ENCODE peak calls at places on chromosomes 5 and 9, in nine cellular contexts. C, V, Z, Q, H, F, J, N and E are unnamed samples.

GRCh38 chr5:17330386-17330785 is 113.0 kb downstream of the BASP1 start:
- DNase-seq in C (no peak), V (no peak), Z (no peak), Q (no peak), H (no peak), F (no peak), J (no peak), N (no peak), E (no peak)

GRCh38 chr5:135745897-135746500 is 88.5 kb upstream of the SLC25A48 start:
- DNase-seq in C (no peak), V (no peak), Z (no peak), Q (no peak), H (no peak), F (no peak), J (no peak), N (no peak), E (no peak)

GRCh38 chr9:93354451-93354850 is 97.0 kb upstream of the FAM120A start:
- DNase-seq in C (peak; percentile 18), V (no peak), Z (no peak), Q (no peak), H (no peak), F (no peak), J (no peak), N (peak; percentile 28), E (peak; percentile 19)

GRCh38 chr9:110148868-110149267 is 59.1 kb downstream of the C9orf152 start:
- DNase-seq in C (peak; percentile 51), V (no peak), Z (no peak), Q (no peak), H (no peak), F (peak; percentile 22), J (no peak), N (no peak), E (no peak)

GRCh38 chr9:97293207-97293721 is 14.2 kb upstream of the CCDC180 start:
- DNase-seq in C (peak; percentile 57), V (peak; percentile 65), Z (peak; percentile 60), Q (no peak), H (no peak), F (peak; percentile 41), J (no peak), N (no peak), E (no peak)

GRCh38 chr9:107992269-107992668 is 502.7 kb upstream of the KLF4 start:
- DNase-seq in C (no peak), V (no peak), Z (no peak), Q (no peak), H (no peak), F (no peak), J (peak; percentile 58), N (no peak), E (no peak)

GRCh38 chr9:35859995-35860348 is 10.2 kb downstream of the OR13J1 start:
- DNase-seq in C (no peak), V (no peak), Z (no peak), Q (no peak), H (no peak), F (no peak), J (no peak), N (no peak), E (no peak)

GRCh38 chr9:99239341-99240055 is 17.4 kb downstream of the SEC61B start:
- DNase-seq in C (peak; percentile 77), V (no peak), Z (no peak), Q (no peak), H (no peak), F (peak; percentile 10), J (no peak), N (no peak), E (no peak)

GRCh38 chr5:79069488-79070001 is at the start of the genes BHMT2 and DMGDH:
- DNase-seq in C (peak; percentile 10), V (peak; percentile 34), Z (peak; percentile 89), Q (no peak), H (no peak), F (peak; percentile 13), J (peak; percentile 47), N (no peak), E (no peak)

GRCh38 chr5:86917117-86917579 is 299.4 kb downstream of the COX7C start:
- DNase-seq in C (peak; percentile 52), V (no peak), Z (no peak), Q (peak; percentile 72), H (no peak), F (peak; percentile 20), J (peak; percentile 17), N (no peak), E (peak; percentile 4)

GRCh38 chr9:114413909-114414308 is 26.1 kb upstream of the AKNA start:
- DNase-seq in C (peak; percentile 64), V (no peak), Z (no peak), Q (no peak), H (no peak), F (peak; percentile 76), J (no peak), N (no peak), E (no peak)

GRCh38 chr5:112657804-112658203 is 79.9 kb upstream of the APC start:
- DNase-seq in C (no peak), V (no peak), Z (no peak), Q (no peak), H (no peak), F (no peak), J (no peak), N (no peak), E (no peak)

GRCh38 chr9:115969096-115969495 is 184.5 kb upstream of the PAPPA start:
- DNase-seq in C (peak; percentile 59), V (no peak), Z (no peak), Q (no peak), H (no peak), F (no peak), J (no peak), N (no peak), E (peak; percentile 20)

GRCh38 chr5:140336388-140336787 is 10.0 kb downstream of the HBEGF start:
- DNase-seq in C (no peak), V (peak; percentile 37), Z (peak; percentile 93), Q (no peak), H (no peak), F (no peak), J (no peak), N (no peak), E (no peak)

GRCh38 chr5:76372320-76373054 is 30.6 kb upstream of the IQGAP2 start:
- DNase-seq in C (peak; percentile 85), V (no peak), Z (no peak), Q (no peak), H (peak; percentile 79), F (peak; percentile 93), J (peak; percentile 70), N (peak; percentile 88), E (peak; percentile 44)

GRCh38 chr5:53355316-53355715 is 125.1 kb upstream of the FST start:
- DNase-seq in C (no peak), V (no peak), Z (no peak), Q (no peak), H (no peak), F (no peak), J (no peak), N (no peak), E (no peak)

GRCh38 chr5:69001605-69002004 is 92.2 kb upstream of the SLC30A5 start:
- DNase-seq in C (no peak), V (no peak), Z (no peak), Q (no peak), H (no peak), F (no peak), J (no peak), N (no peak), E (no peak)

GRCh38 chr9:133396952-133397351 is 20.8 kb downstream of the STKLD1 start:
- DNase-seq in C (peak; percentile 15), V (no peak), Z (no peak), Q (peak; percentile 72), H (no peak), F (peak; percentile 6), J (peak; percentile 57), N (no peak), E (no peak)

GRCh38 chr5:77087484-77088291 is 603 bp upstream of the ZBED3 start:
- DNase-seq in C (no peak), V (peak; percentile 28), Z (peak; percentile 78), Q (peak; percentile 4), H (no peak), F (no peak), J (peak; percentile 40), N (no peak), E (no peak)

GRCh38 chr5:116651653-116652052 is 77.0 kb upstream of the SEMA6A start:
- DNase-seq in C (no peak), V (no peak), Z (no peak), Q (no peak), H (no peak), F (no peak), J (no peak), N (no peak), E (no peak)

GRCh38 chr9:18297532-18297872 is 176.5 kb upstream of the ADAMTSL1 start:
- DNase-seq in C (no peak), V (no peak), Z (no peak), Q (peak; percentile 58), H (no peak), F (no peak), J (peak; percentile 16), N (no peak), E (no peak)
- TF ChIP-seq CTCF in C (peak; percentile 48), V (no peak), Z (no peak), Q (peak; percentile 54), H (no peak), F (peak; percentile 70), J (peak; percentile 48), N (peak; percentile 21), E (peak; percentile 26)

GRCh38 chr5:93596676-93597441 is 13.8 kb downstream of the NR2F1 start:
- DNase-seq in C (no peak), V (no peak), Z (peak; percentile 66), Q (peak; percentile 71), H (no peak), F (no peak), J (peak; percentile 81), N (peak; percentile 51), E (no peak)
- H3K4me3 ChIP-seq in C (no peak overlapping the region), V (peak overlapping the region; percentile 19), Z (no peak overlapping the region), Q (peak overlapping the region; percentile 36), H (no peak overlapping the region), F (no peak overlapping the region), J (no peak overlapping the region), N (no peak overlapping the region), E (no peak overlapping the region)

GRCh38 chr9:86792136-86792535 is 155.2 kb downstream of the GAS1 start:
- DNase-seq in C (no peak), V (no peak), Z (no peak), Q (no peak), H (no peak), F (no peak), J (no peak), N (peak; percentile 38), E (peak; percentile 26)
- TF ChIP-seq CTCF in C (no peak), V (no peak), Z (no peak), Q (no peak), H (no peak), F (no peak), J (no peak), N (no peak), E (no peak)

GRCh38 chr5:176391999-176392398 is 3.4 kb downstream of the HIGD2A start:
- DNase-seq in C (no peak), V (no peak), Z (no peak), Q (no peak), H (no peak), F (no peak), J (peak; percentile 88), N (no peak), E (no peak)
- H3K4me3 ChIP-seq in C (no peak overlapping the region), V (no peak overlapping the region), Z (no peak overlapping the region), Q (no peak overlapping the region), H (no peak overlapping the region), F (no peak overlapping the region), J (no peak overlapping the region), N (no peak overlapping the region), E (no peak overlapping the region)